ENCODE peak calls at places on chromosomes 5 and 9, in six cellular contexts. P is HT-29; O is GM23248; I is choroid plexus epithelial cell; N is stimulated activated CD4-positive, alpha-beta T cell treated with anti-CD3 and anti-CD28 coated beads, Interleukin-1b, Interleukin-23, amount 100 ng/mL, for 48 hours; B is mucosa of descending colon. F is an unnamed sample.
A peak's percentile ranks its signal among the peaks of the same experiment; 100 is the strongest.

GRCh38 chr9:77916410-77916819 is 115.2 kb downstream of the GNAQ start:
- DNase-seq in I (no peak), P (no peak), O (no peak), B (no peak), N (no peak), F (no peak)

GRCh38 chr9:4126184-4126865 is 173.5 kb downstream of the GLIS3 start:
- DNase-seq in P (peak; percentile 42), B (no peak), N (no peak), I (peak; percentile 84), O (peak; percentile 89), F (peak; percentile 76)

GRCh38 chr5:139012170-139012569 is 137.0 kb upstream of the LRRTM2 start:
- DNase-seq in O (no peak), B (no peak), P (no peak), N (no peak), I (no peak), F (no peak)

GRCh38 chr9:98226516-98226915 is 28.9 kb downstream of the TBC1D2 start:
- DNase-seq in P (no peak), I (peak; percentile 47), O (peak; percentile 19), B (no peak), N (no peak), F (peak; percentile 84)

GRCh38 chr9:89278997-89279739 is 31.8 kb upstream of the CKS2 start:
- DNase-seq in B (no peak), I (peak; percentile 89), N (no peak), P (peak; percentile 70), O (peak; percentile 78), F (peak; percentile 67)

GRCh38 chr5:127925916-127926315 is 157.7 kb upstream of the SLC12A2 start:
- DNase-seq in B (no peak), N (no peak), O (peak; percentile 10), P (peak; percentile 64), I (peak; percentile 25), F (no peak)

GRCh38 chr5:173781432-173781825 is 106.7 kb upstream of the CPEB4 start:
- DNase-seq in P (peak; percentile 24), I (peak; percentile 79), O (no peak), N (no peak), B (no peak), F (no peak)

GRCh38 chr5:101091902-101092301 is 188.8 kb upstream of the ST8SIA4 start:
- DNase-seq in I (no peak), O (no peak), N (no peak), B (no peak), P (no peak), F (no peak)

GRCh38 chr5:94830520-94830919 is 212.1 kb downstream of the SLF1 start:
- DNase-seq in I (peak; percentile 59), O (peak; percentile 23), P (peak; percentile 9), B (no peak), N (no peak), F (peak; percentile 29)

GRCh38 chr5:80140496-80140895 is 105.3 kb downstream of the THBS4 start:
- DNase-seq in N (peak; percentile 59), B (no peak), I (no peak), O (no peak), P (no peak), F (no peak)

GRCh38 chr5:35651002-35651756 is 33.5 kb downstream of the SPEF2 start:
- DNase-seq in O (peak; percentile 67), I (peak; percentile 78), B (no peak), P (peak; percentile 67), N (peak; percentile 55), F (peak; percentile 39)

GRCh38 chr9:20559236-20559896 is 62.9 kb downstream of the MLLT3 start:
- DNase-seq in N (no peak), B (no peak), P (peak; percentile 39), I (no peak), O (peak; percentile 32), F (no peak)

GRCh38 chr9:98867109-98867433 is 59.6 kb downstream of the GALNT12 start:
- DNase-seq in O (no peak), N (no peak), I (no peak), B (no peak), P (no peak), F (no peak)

GRCh38 chr9:36486933-36487481 is 85.7 kb upstream of the MELK start:
- DNase-seq in N (peak; percentile 60), B (peak; percentile 81), P (no peak), I (no peak), O (peak; percentile 60), F (no peak)

GRCh38 chr5:65903581-65903980 is 22.8 kb upstream of the ERBIN start:
- DNase-seq in P (no peak), O (no peak), N (no peak), B (no peak), I (no peak), F (no peak)

GRCh38 chr9:109889456-109889855 is 109.5 kb downstream of the PALM2AKAP2 start:
- DNase-seq in N (no peak), O (no peak), I (no peak), B (no peak), P (no peak), F (no peak)

GRCh38 chr5:124402144-124402581 is 344.3 kb downstream of the ZNF608 start:
- DNase-seq in B (peak; percentile 11), I (peak; percentile 51), P (no peak), N (no peak), O (peak; percentile 77), F (peak; percentile 72)

GRCh38 chr9:92384373-92384772 is 20.0 kb downstream of the OGN start:
- DNase-seq in P (no peak), I (peak; percentile 41), B (no peak), N (no peak), O (peak; percentile 63), F (peak; percentile 51)

GRCh38 chr9:74281674-74282073 is 215.5 kb upstream of the RORB start:
- DNase-seq in N (no peak), O (no peak), I (no peak), P (peak; percentile 43), B (no peak), F (no peak)

GRCh38 chr5:141326088-141326854 is 4.0 kb upstream of the PCDHGA1 start:
- DNase-seq in N (peak; percentile 71), I (peak; percentile 79), B (peak; percentile 53), P (no peak), O (peak; percentile 91), F (peak; percentile 68)

GRCh38 chr9:77092536-77092935 is 73.1 kb downstream of the FOXB2 start:
- DNase-seq in P (no peak), B (no peak), I (peak; percentile 3), O (peak; percentile 28), N (no peak), F (peak; percentile 17)

GRCh38 chr5:57834829-57835554 is 352.4 kb upstream of the ACTBL2 start:
- DNase-seq in N (no peak), O (no peak), I (peak; percentile 80), B (no peak), P (no peak), F (no peak)

GRCh38 chr5:126348855-126349635 is 74.2 kb upstream of the GRAMD2B start:
- DNase-seq in I (peak; percentile 57), B (no peak), P (no peak), N (no peak), O (no peak), F (peak; percentile 45)

GRCh38 chr5:10524376-10525123 is 39.3 kb upstream of the ANKRD33B start:
- DNase-seq in B (no peak), O (peak; percentile 98), P (no peak), N (no peak), I (peak; percentile 72), F (peak; percentile 41)

GRCh38 chr5:96565843-96566242 is 96.3 kb upstream of the CAST start:
- DNase-seq in I (peak; percentile 81), N (no peak), B (no peak), O (peak; percentile 97), P (peak; percentile 4), F (peak; percentile 76)

GRCh38 chr5:83470920-83471404 is 582 bp upstream of the VCAN start:
- DNase-seq in I (no peak), O (peak; percentile 35), N (no peak), B (no peak), P (no peak), F (no peak)

GRCh38 chr5:146620031-146620662 is 104.2 kb upstream of the GPR151 start:
- DNase-seq in N (no peak), P (no peak), O (no peak), I (no peak), B (no peak), F (no peak)

GRCh38 chr9:82332018-82332773 is 343.6 kb downstream of the SPATA31D1 start:
- DNase-seq in N (no peak), P (peak; percentile 57), I (peak; percentile 83), B (no peak), O (peak; percentile 88), F (peak; percentile 96)

GRCh38 chr9:137157618-137158502 is 12.0 kb downstream of the LRRC26 start:
- DNase-seq in P (no peak), N (no peak), I (no peak), O (peak; percentile 64), B (no peak), F (no peak)

GRCh38 chr9:129487658-129488483 is 133.0 kb downstream of the C9orf50 start:
- DNase-seq in N (peak; percentile 59), O (peak; percentile 73), B (peak; percentile 72), I (peak; percentile 82), P (no peak), F (peak; percentile 62)

GRCh38 chr5:135128361-135128760 is 94.3 kb upstream of the PITX1 start:
- DNase-seq in N (no peak), I (no peak), P (no peak), O (no peak), B (no peak), F (no peak)

GRCh38 chr5:127011151-127011550 is 19.2 kb downstream of the MARCHF3 start:
- DNase-seq in P (no peak), O (peak; percentile 98), B (no peak), I (peak; percentile 59), N (no peak), F (peak; percentile 87)

GRCh38 chr9:17528859-17529258 is 50.0 kb upstream of the SH3GL2 start:
- DNase-seq in O (peak; percentile 43), N (no peak), P (peak; percentile 34), B (no peak), I (peak; percentile 35), F (peak; percentile 7)

GRCh38 chr5:168670881-168671575 is 91.9 kb upstream of the PANK3 start:
- DNase-seq in O (no peak), B (no peak), N (no peak), I (no peak), P (no peak), F (no peak)

GRCh38 chr5:137605377-137605776 is 106.3 kb upstream of the SPOCK1 start:
- DNase-seq in P (peak; percentile 15), O (peak; percentile 48), N (no peak), I (peak; percentile 32), B (no peak), F (no peak)